ENCODE peak calls at places on chromosomes 1 and 21, in six cellular contexts. H is fibroblast of the conjunctiva; L is central memory CD8-positive, alpha-beta T cell; Q is activated CD4-positive, CD25-positive, alpha-beta regulatory T cell; M is Kasumi-1; X is psoas muscle. A is an unnamed sample.

GRCh38 chr1:182841368-182841988 is 2.3 kb downstream of the DHX9 start:
- DNase-seq in M (no peak), X (no peak), H (no peak), Q (no peak), L (no peak), A (no peak)

GRCh38 chr1:214233856-214234634 is 46.9 kb upstream of the SMYD2 start:
- DNase-seq in Q (no peak), M (no peak), H (no peak), L (no peak), X (no peak), A (no peak)

GRCh38 chr1:1862905-1863547 is 27.9 kb downstream of the GNB1 start:
- DNase-seq in H (no peak), X (no peak), M (no peak), L (no peak), Q (no peak), A (no peak)

GRCh38 chr1:103266036-103266435 is 157.7 kb upstream of the COL11A1 start:
- DNase-seq in L (no peak), Q (no peak), H (no peak), M (no peak), X (no peak), A (no peak)

GRCh38 chr1:27663735-27664119 is 8.3 kb downstream of the IFI6 start:
- DNase-seq in M (no peak), Q (no peak), L (no peak), H (no peak), X (no peak), A (no peak)

GRCh38 chr1:113456967-113457366 is 66.7 kb downstream of the MAGI3 start:
- DNase-seq in X (no peak), H (peak), M (no peak), L (no peak), Q (no peak), A (no peak)

GRCh38 chr1:150429805-150430204 is 57.4 kb upstream of the TARS2 start:
- DNase-seq in M (peak), X (no peak), L (no peak), H (no peak), Q (no peak), A (no peak)

GRCh38 chr1:10960954-10961833 is 51.3 kb upstream of the TARDBP start:
- DNase-seq in M (peak), X (peak), Q (peak), H (peak), L (peak), A (peak)

GRCh38 chr1:182235952-182236650 is 155.5 kb downstream of the GLUL start:
- DNase-seq in H (no peak), X (peak), Q (no peak), L (no peak), M (no peak), A (no peak)

GRCh38 chr1:6600410-6601048 is 2.1 kb downstream of the KLHL21 start:
- DNase-seq in L (no peak), X (peak), H (no peak), Q (no peak), M (no peak), A (no peak)

GRCh38 chr1:245046764-245047163 is 108.0 kb upstream of the KIF26B start:
- DNase-seq in X (no peak), L (no peak), Q (no peak), H (no peak), M (no peak), A (no peak)

GRCh38 chr1:225651872-225652725 is 824 bp downstream of the ENAH start:
- DNase-seq in H (no peak), M (no peak), Q (no peak), X (no peak), L (no peak), A (no peak)

GRCh38 chr1:226394461-226394860 is 13.4 kb downstream of the PARP1 start:
- DNase-seq in L (no peak), Q (no peak), H (no peak), X (no peak), M (no peak), A (no peak)

GRCh38 chr21:45258476-45258875 is 29.2 kb downstream of the POFUT2 start:
- DNase-seq in X (peak), H (no peak), Q (no peak), M (no peak), L (no peak), A (no peak)

GRCh38 chr1:207520946-207521345 is 25.0 kb downstream of the CR1 start:
- DNase-seq in Q (no peak), X (no peak), H (no peak), L (no peak), M (no peak), A (no peak)

GRCh38 chr21:15669247-15669646 is 60.5 kb upstream of the USP25 start:
- DNase-seq in M (no peak), X (no peak), L (no peak), H (no peak), Q (no peak), A (no peak)

GRCh38 chr1:103336376-103336775 is 189.1 kb upstream of the RNPC3 start:
- DNase-seq in L (no peak), H (no peak), M (no peak), Q (no peak), X (no peak), A (no peak)

GRCh38 chr1:227546055-227546454 is 17.3 kb upstream of the ZNF678 start:
- DNase-seq in L (no peak), X (peak), M (no peak), H (no peak), Q (no peak), A (no peak)

GRCh38 chr21:27581168-27581567 is 614.3 kb upstream of the ADAMTS5 start:
- DNase-seq in H (no peak), X (no peak), M (no peak), Q (no peak), L (no peak), A (no peak)

GRCh38 chr1:226783202-226783601 is 44.1 kb upstream of the ITPKB start:
- DNase-seq in Q (no peak), L (no peak), H (no peak), X (no peak), M (no peak), A (no peak)

GRCh38 chr1:91769698-91770232 is 116.2 kb downstream of the TGFBR3 start:
- DNase-seq in Q (no peak), L (no peak), M (no peak), H (no peak), X (no peak), A (no peak)

GRCh38 chr1:158810311-158810710 is 20.8 kb upstream of the MNDA start:
- DNase-seq in Q (no peak), X (no peak), M (peak), L (no peak), H (no peak), A (no peak)

GRCh38 chr1:108643492-108644333 is 17.2 kb downstream of the HENMT1 start:
- DNase-seq in M (peak), X (no peak), H (peak), L (peak), Q (peak), A (peak)

GRCh38 chr1:8600336-8600735 is 217.1 kb downstream of the RERE start:
- DNase-seq in Q (no peak), L (no peak), H (no peak), X (no peak), M (no peak), A (no peak)

GRCh38 chr1:39230261-39231190 is 26.0 kb downstream of the MACF1 start:
- DNase-seq in M (peak), X (no peak), H (no peak), Q (no peak), L (no peak), A (peak)

GRCh38 chr21:44058981-44059380 is 46.9 kb downstream of the TRAPPC10 start:
- DNase-seq in Q (no peak), H (no peak), L (no peak), X (no peak), M (no peak), A (no peak)

GRCh38 chr1:224425279-224425884 is 9.2 kb downstream of the WDR26 start:
- DNase-seq in L (no peak), M (no peak), X (no peak), Q (no peak), H (no peak), A (no peak)

GRCh38 chr1:245500546-245500945 is 345.8 kb downstream of the KIF26B start:
- DNase-seq in M (peak), L (no peak), Q (no peak), X (no peak), H (peak), A (no peak)

GRCh38 chr1:162391790-162392563 is 10.4 kb downstream of the C1orf226 start:
- DNase-seq in Q (no peak), M (peak), L (no peak), H (peak), X (no peak), A (no peak)

GRCh38 chr21:37682908-37683307 is 233.3 kb downstream of the KCNJ6 start:
- DNase-seq in H (no peak), L (no peak), X (no peak), M (no peak), Q (no peak), A (no peak)

A was measured in stimulated activated CD8-positive, alpha-beta memory T cell treated with anti-CD3 and anti-CD28 coated beads, Interleukin-4, amount 100 ng/mL, for 1 hour.